ENCODE peak calls at places on chromosomes 7 and 10, in five cellular contexts. J is endothelial cell; U is activated CD4-positive, alpha-beta memory T cell treated with anti-CD3 and anti-CD28 coated beads for 36 hours; Y is activated T-helper 1 cell treated with Interleukin-2 at 50 U/mL for 16 hours; Z is WTC11. D is an unnamed sample.

GRCh38 chr10:132564249-132564605 is 26.6 kb downstream of the INPP5A start:
- DNase-seq in J (no peak), U (no peak), Y (no peak), Z (no peak), D (no peak)

GRCh38 chr10:21318768-21319167 is 206.7 kb downstream of the SKIDA1 start:
- DNase-seq in J (no peak), U (no peak), Y (no peak), Z (no peak), D (peak)

GRCh38 chr7:79461660-79462059 is 8.2 kb upstream of the MAGI2 start:
- DNase-seq in J (no peak), U (no peak), Y (no peak), Z (no peak), D (peak)

GRCh38 chr7:133641436-133641835 is 388.6 kb downstream of the EXOC4 start:
- DNase-seq in J (no peak), U (no peak), Y (no peak), Z (no peak), D (no peak)

GRCh38 chr10:88162852-88163251 is 299.4 kb downstream of the PTEN start:
- DNase-seq in J (no peak), U (no peak), Y (no peak), Z (no peak), D (no peak)

GRCh38 chr10:78263521-78263988 is 229.9 kb downstream of the RPS24 start:
- DNase-seq in J (no peak), U (no peak), Y (no peak), Z (no peak), D (peak)

GRCh38 chr10:52111151-52111891 is 202.8 kb upstream of the DKK1 start:
- DNase-seq in J (no peak), U (no peak), Y (no peak), Z (no peak), D (no peak)

GRCh38 chr7:151849879-151850260 is 27.0 kb downstream of the PRKAG2 start:
- DNase-seq in J (no peak), U (no peak), Y (no peak), Z (no peak), D (no peak)

GRCh38 chr10:101130141-101130540 is 959 bp upstream of the TLX1 start:
- DNase-seq in J (no peak), U (no peak), Y (no peak), Z (no peak), D (no peak)

GRCh38 chr10:71443676-71444075 is 47.0 kb downstream of the CDH23 start:
- DNase-seq in J (no peak), U (no peak), Y (no peak), Z (peak), D (no peak)

GRCh38 chr7:117017017-117017451 is 63.7 kb downstream of the ST7 start:
- DNase-seq in J (no peak), U (no peak), Y (no peak), Z (no peak), D (no peak)

GRCh38 chr10:80484677-80485409 is 30.7 kb downstream of the TSPAN14 start:
- DNase-seq in J (no peak), U (no peak), Y (no peak), Z (no peak), D (no peak)

GRCh38 chr10:2525781-2526180 is 541.6 kb upstream of the PFKP start:
- DNase-seq in J (no peak), U (no peak), Y (no peak), Z (no peak), D (no peak)

GRCh38 chr10:129761573-129761972 is 202.5 kb downstream of the EBF3 start:
- DNase-seq in J (no peak), U (no peak), Y (no peak), Z (no peak), D (no peak)

GRCh38 chr10:132971448-132972148 is 29.2 kb upstream of the CFAP46 start:
- DNase-seq in J (no peak), U (no peak), Y (no peak), Z (peak), D (no peak)

GRCh38 chr7:42244828-42245227 is 7.8 kb upstream of the GLI3 start:
- DNase-seq in J (no peak), U (no peak), Y (no peak), Z (no peak), D (peak)

GRCh38 chr7:7417414-7417813 is 118.3 kb downstream of the COL28A1 start:
- DNase-seq in J (no peak), U (no peak), Y (no peak), Z (no peak), D (no peak)

GRCh38 chr7:151233111-151233701 is 923 bp downstream of the CHPF2 start:
- DNase-seq in J (no peak), U (peak), Y (peak), Z (no peak), D (peak)

GRCh38 chr10:110686941-110687340 is 42.8 kb downstream of the RBM20 start:
- DNase-seq in J (no peak), U (no peak), Y (no peak), Z (no peak), D (peak)

GRCh38 chr10:30386801-30387588 is 37.9 kb upstream of the MTPAP start:
- DNase-seq in J (no peak), U (no peak), Y (no peak), Z (no peak), D (no peak)

GRCh38 chr7:28272461-28272877 is 91.9 kb upstream of the JAZF1 start:
- DNase-seq in J (peak), U (peak), Y (no peak), Z (peak), D (peak)

GRCh38 chr10:5600908-5601307 is 65.5 kb downstream of the ASB13 start:
- DNase-seq in J (no peak), U (no peak), Y (no peak), Z (no peak), D (peak)

GRCh38 chr10:68471063-68471585 is 649 bp downstream of the DNA2 start:
- DNase-seq in J (no peak), U (no peak), Y (no peak), Z (no peak), D (peak)

GRCh38 chr10:106547047-106547635 is 617.4 kb downstream of the SORCS1 start:
- DNase-seq in J (no peak), U (no peak), Y (no peak), Z (no peak), D (no peak)

D was measured in fibroblast of villous mesenchyme.